ENCODE peak calls at places on chromosomes 7 and 10, in four cellular contexts. One of them, this sample, is unnamed.

GRCh38 chr10:21572578-21572977 is 38.5 kb downstream of the MLLT10 start:
- DNase-seq in GM12878: no peak
- DNase-seq in HepG2: no peak
- DNase-seq in K562: peak
- DNase-seq in this sample: no peak

GRCh38 chr10:24958701-24959392 is 6.4 kb upstream of the PRTFDC1 start:
- DNase-seq in GM12878: no peak
- DNase-seq in HepG2: no peak
- DNase-seq in K562: peak
- DNase-seq in this sample: no peak

GRCh38 chr7:6725003-6725402 is 18.3 kb upstream of the ZNF12 start:
- DNase-seq in GM12878: peak
- DNase-seq in HepG2: no peak
- DNase-seq in K562: no peak
- DNase-seq in this sample: no peak

GRCh38 chr7:148442933-148443332 is 147.6 kb upstream of the C7orf33 start:
- DNase-seq in GM12878: no peak
- DNase-seq in HepG2: no peak
- DNase-seq in K562: no peak
- DNase-seq in this sample: no peak

GRCh38 chr10:8179081-8179480 is 124.6 kb downstream of the GATA3 start:
- DNase-seq in GM12878: no peak
- DNase-seq in HepG2: no peak
- DNase-seq in K562: no peak
- DNase-seq in this sample: no peak

GRCh38 chr10:107971973-107972372 is 807.5 kb upstream of the SORCS1 start:
- DNase-seq in GM12878: no peak
- DNase-seq in HepG2: no peak
- DNase-seq in K562: no peak
- DNase-seq in this sample: no peak

GRCh38 chr7:17441557-17441956 is 143.1 kb downstream of the AHR start:
- DNase-seq in GM12878: no peak
- DNase-seq in HepG2: no peak
- DNase-seq in K562: no peak
- DNase-seq in this sample: no peak

GRCh38 chr7:50346548-50347497 is 42.3 kb downstream of the IKZF1 start:
- DNase-seq in GM12878: no peak
- DNase-seq in HepG2: no peak
- DNase-seq in K562: peak
- DNase-seq in this sample: no peak

GRCh38 chr10:71735709-71736569 is 16.4 kb upstream of the C10orf105 start:
- DNase-seq in GM12878: no peak
- DNase-seq in HepG2: no peak
- DNase-seq in K562: no peak
- DNase-seq in this sample: no peak

GRCh38 chr7:13603661-13604060 is 385.8 kb downstream of the ETV1 start:
- DNase-seq in GM12878: no peak
- DNase-seq in HepG2: no peak
- DNase-seq in K562: no peak
- DNase-seq in this sample: no peak

GRCh38 chr7:1807821-1808600 is 137.9 kb downstream of the ELFN1 start:
- DNase-seq in GM12878: no peak
- DNase-seq in HepG2: no peak
- DNase-seq in K562: no peak
- DNase-seq in this sample: no peak

GRCh38 chr10:60042959-60043358 is 136.6 kb upstream of the CCDC6 start:
- DNase-seq in GM12878: no peak
- DNase-seq in HepG2: no peak
- DNase-seq in K562: no peak
- DNase-seq in this sample: no peak

GRCh38 chr10:62632071-62632809 is 172.3 kb upstream of the ADO start:
- DNase-seq in GM12878: peak
- DNase-seq in HepG2: no peak
- DNase-seq in K562: no peak
- DNase-seq in this sample: no peak

GRCh38 chr7:15780271-15780670 is 93.8 kb upstream of the MEOX2 start:
- DNase-seq in GM12878: no peak
- DNase-seq in HepG2: no peak
- DNase-seq in K562: no peak
- DNase-seq in this sample: no peak

GRCh38 chr7:15495170-15495569 is 66.6 kb downstream of the AGMO start:
- DNase-seq in GM12878: no peak
- DNase-seq in HepG2: no peak
- DNase-seq in K562: no peak
- DNase-seq in this sample: no peak

GRCh38 chr10:120103957-120104560 is 211.5 kb downstream of the SEC23IP start:
- DNase-seq in GM12878: no peak
- DNase-seq in HepG2: no peak
- DNase-seq in K562: no peak
- DNase-seq in this sample: no peak

GRCh38 chr10:114374141-114374791 is 30.0 kb downstream of the AFAP1L2 start:
- DNase-seq in GM12878: no peak
- DNase-seq in HepG2: no peak
- DNase-seq in K562: no peak
- DNase-seq in this sample: no peak

GRCh38 chr10:126597206-126597605 is 73.3 kb downstream of the C10orf90 start:
- DNase-seq in GM12878: no peak
- DNase-seq in HepG2: no peak
- DNase-seq in K562: no peak
- DNase-seq in this sample: no peak

GRCh38 chr10:132606536-132607316 is 69.1 kb downstream of the INPP5A start:
- DNase-seq in GM12878: no peak
- DNase-seq in HepG2: peak
- DNase-seq in K562: peak
- DNase-seq in this sample: no peak

GRCh38 chr7:2529161-2530075 is 9.8 kb downstream of the LFNG start:
- DNase-seq in GM12878: no peak
- DNase-seq in HepG2: no peak
- DNase-seq in K562: no peak
- DNase-seq in this sample: no peak

GRCh38 chr10:521844-522243 is 167.6 kb downstream of the DIP2C start:
- DNase-seq in GM12878: no peak
- DNase-seq in HepG2: no peak
- DNase-seq in K562: no peak
- DNase-seq in this sample: no peak

GRCh38 chr10:110209926-110210662 is 2.7 kb downstream of the MXI1 start:
- DNase-seq in GM12878: no peak
- DNase-seq in HepG2: no peak
- DNase-seq in K562: peak
- DNase-seq in this sample: no peak

GRCh38 chr10:122649903-122650302 is 49.7 kb downstream of the C10orf120 start:
- DNase-seq in GM12878: no peak
- DNase-seq in HepG2: no peak
- DNase-seq in K562: no peak
- DNase-seq in this sample: no peak

GRCh38 chr10:111018021-111018420 is 58.8 kb upstream of the ADRA2A start:
- DNase-seq in GM12878: no peak
- DNase-seq in HepG2: no peak
- DNase-seq in K562: no peak
- DNase-seq in this sample: no peak

GRCh38 chr7:98229991-98230745 is 18.9 kb downstream of the BHLHA15 start:
- DNase-seq in GM12878: no peak
- DNase-seq in HepG2: peak
- DNase-seq in K562: no peak
- DNase-seq in this sample: peak

GRCh38 chr7:130096243-130096827 is 26.0 kb downstream of the KLHDC10 start:
- DNase-seq in GM12878: no peak
- DNase-seq in HepG2: no peak
- DNase-seq in K562: peak
- DNase-seq in this sample: no peak

DNA sequence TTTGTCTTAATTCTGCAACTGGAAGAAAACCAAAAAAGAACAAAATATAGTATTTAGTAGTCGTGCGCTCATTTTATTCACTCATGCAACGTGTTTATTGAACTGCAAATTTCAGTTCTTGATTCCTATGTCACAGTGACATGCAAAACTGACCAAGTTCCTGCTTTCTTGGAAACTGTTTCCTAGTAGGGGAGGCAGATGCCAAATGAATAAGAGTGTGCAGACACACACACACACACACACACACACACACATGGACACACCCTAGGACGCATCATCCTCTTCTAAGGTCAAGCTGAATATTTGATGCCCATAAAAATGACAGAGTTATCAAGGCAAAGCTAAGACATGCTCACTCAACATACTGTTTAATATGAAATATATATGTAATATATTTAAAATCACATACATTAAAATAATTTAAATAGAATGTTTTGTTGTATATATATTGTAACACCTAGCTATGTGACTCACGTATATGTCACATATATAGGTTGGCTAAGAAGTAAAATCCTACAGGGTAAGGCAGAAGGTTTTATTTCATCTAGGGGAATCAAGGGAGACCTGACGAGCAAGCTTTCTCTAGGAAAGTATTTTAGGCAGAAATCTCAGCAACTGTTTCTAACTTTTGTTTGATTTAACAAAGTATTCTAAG is 79.6 kb downstream of the SVIL start:
- DNase-seq in GM12878: no peak
- DNase-seq in HepG2: no peak
- DNase-seq in K562: no peak
- DNase-seq in this sample: no peak
- TF ChIP-seq ATF2 in GM12878: no peak
- TF ChIP-seq ATF2 in HepG2: no peak
- TF ChIP-seq ATF2 in K562: no peak
- TF ChIP-seq ATF2 in this sample: no peak

GRCh38 chr7:157826566-157826965 is 489.8 kb downstream of the DNAJB6 start:
- DNase-seq in GM12878: no peak
- DNase-seq in HepG2: no peak
- DNase-seq in K562: no peak
- DNase-seq in this sample: no peak

GRCh38 chr7:157828190-157828589 is 491.4 kb downstream of the DNAJB6 start:
- DNase-seq in GM12878: no peak
- DNase-seq in HepG2: no peak
- DNase-seq in K562: no peak
- DNase-seq in this sample: no peak

GRCh38 chr7:157828881-157829280 is 492.1 kb downstream of the DNAJB6 start:
- DNase-seq in GM12878: no peak
- DNase-seq in HepG2: no peak
- DNase-seq in K562: no peak
- DNase-seq in this sample: no peak

GRCh38 chr7:157827863-157828160 is 491.0 kb downstream of the DNAJB6 start:
- DNase-seq in GM12878: no peak
- DNase-seq in HepG2: no peak
- DNase-seq in K562: no peak
- DNase-seq in this sample: no peak

DNA sequence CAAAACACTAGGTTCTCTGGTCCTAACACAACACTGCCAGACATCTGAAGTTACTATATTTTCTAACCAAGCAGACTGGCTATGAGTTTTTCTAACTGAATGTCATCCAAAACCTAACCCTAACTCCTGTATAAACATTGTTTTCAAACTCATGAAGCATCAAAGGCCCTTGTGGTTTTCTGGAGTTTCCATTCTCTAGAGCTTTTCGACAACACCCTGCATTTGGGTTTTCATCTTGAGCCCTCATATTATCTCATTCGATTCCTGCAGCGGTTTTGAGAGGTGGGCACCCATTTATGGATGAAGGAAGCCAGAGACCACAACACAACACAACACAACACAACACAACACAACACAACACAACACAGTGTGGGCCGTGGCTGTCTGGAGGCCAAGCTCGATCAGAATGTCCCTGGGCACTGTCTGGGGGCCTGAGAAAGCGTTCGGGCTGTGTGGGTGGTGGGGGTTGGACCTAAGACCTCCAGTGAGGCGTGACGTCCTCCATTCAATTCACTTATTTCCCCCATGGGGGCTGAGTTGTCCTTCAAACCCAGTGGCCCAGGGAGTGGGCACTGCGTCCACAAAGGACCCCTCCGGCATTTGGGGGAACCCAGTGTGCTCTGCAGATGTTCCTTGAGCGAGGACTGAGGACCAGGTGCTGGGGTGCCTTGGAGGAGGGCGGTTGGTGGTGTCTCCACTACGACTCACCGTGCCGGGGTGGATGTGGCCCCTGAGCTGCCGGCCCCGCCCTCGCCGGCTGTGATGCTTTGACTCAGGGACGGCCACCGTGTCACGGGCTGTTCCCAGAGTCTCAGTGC is 490.4 kb downstream of the DNAJB6 start:
- DNase-seq in GM12878: no peak
- DNase-seq in HepG2: no peak
- DNase-seq in K562: no peak
- DNase-seq in this sample: no peak
- TF ChIP-seq HDAC6 in GM12878: no peak
- TF ChIP-seq HDAC6 in HepG2: no peak
- TF ChIP-seq HDAC6 in K562: no peak
- TF ChIP-seq HDAC6 in this sample: no peak

GRCh38 chr10:99621454-99622246 is 1.4 kb upstream of the SLC25A28 start:
- DNase-seq in GM12878: no peak
- DNase-seq in HepG2: no peak
- DNase-seq in K562: peak
- DNase-seq in this sample: no peak
- TF ChIP-seq ATF2 in GM12878: no peak
- TF ChIP-seq ATF2 in HepG2: no peak
- TF ChIP-seq ATF2 in K562: no peak
- TF ChIP-seq ATF2 in this sample: no peak

GRCh38 chr7:157335991-157336382 is 817 bp upstream of the DNAJB6 start:
- DNase-seq in GM12878: no peak
- DNase-seq in HepG2: no peak
- DNase-seq in K562: no peak
- DNase-seq in this sample: no peak

GRCh38 chr7:157335256-157335655 is 1.5 kb upstream of the DNAJB6 start:
- DNase-seq in GM12878: no peak
- DNase-seq in HepG2: no peak
- DNase-seq in K562: no peak
- DNase-seq in this sample: no peak

GRCh38 chr7:157336383-157337315 is at the start of gene DNAJB6:
- DNase-seq in GM12878: peak
- DNase-seq in HepG2: peak
- DNase-seq in K562: peak
- DNase-seq in this sample: peak

GRCh38 chr7:157339777-157340677 is 3.2 kb downstream of the DNAJB6 start:
- DNase-seq in GM12878: no peak
- DNase-seq in HepG2: peak
- DNase-seq in K562: peak
- DNase-seq in this sample: peak

DNA sequence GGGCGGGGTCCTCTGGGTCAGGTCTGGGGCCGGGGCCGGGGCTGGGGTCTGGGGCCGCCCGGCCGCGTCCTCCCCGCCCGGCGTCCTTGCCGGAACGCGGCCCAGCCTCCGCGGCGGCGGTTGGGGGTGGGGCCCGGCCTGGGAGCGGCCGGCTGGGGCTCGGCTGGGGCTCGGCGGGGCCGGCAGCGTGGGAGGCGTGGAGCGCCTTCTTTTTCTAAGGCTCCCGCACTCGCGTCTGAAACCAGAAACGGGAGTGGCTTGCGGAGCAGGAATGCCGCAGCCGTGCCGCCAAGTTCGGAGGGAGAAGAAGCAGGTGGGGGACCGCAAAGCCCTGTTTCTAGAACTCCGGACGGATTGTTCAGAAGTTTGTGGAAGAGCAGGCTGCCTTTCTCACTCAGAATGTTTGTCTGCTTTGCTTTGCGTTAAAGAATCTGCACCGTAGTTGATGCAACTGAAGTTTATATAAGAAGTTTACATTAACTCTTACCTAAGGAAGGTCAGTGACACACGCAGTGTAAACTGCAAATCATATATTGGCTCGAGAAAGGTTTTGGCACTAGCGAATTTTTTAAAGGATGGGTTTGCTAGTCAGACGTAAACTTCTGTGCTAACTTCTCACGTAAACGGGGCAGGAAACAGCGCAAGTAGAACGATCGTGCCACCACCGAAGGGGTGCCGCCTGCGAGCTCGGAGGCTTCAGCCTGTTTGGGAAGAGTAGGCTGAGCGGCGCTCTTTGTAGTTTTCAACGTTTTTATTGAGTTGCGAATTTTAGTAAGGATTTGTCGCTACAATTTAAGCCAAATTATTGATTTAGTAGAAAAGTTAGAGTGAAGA is 729 bp downstream of the DNAJB6 start:
- DNase-seq in GM12878: no peak
- DNase-seq in HepG2: peak
- DNase-seq in K562: peak
- DNase-seq in this sample: no peak
- TF ChIP-seq HDAC6 in GM12878: no peak
- TF ChIP-seq HDAC6 in HepG2: no peak
- TF ChIP-seq HDAC6 in K562: no peak
- TF ChIP-seq HDAC6 in this sample: no peak

This sample was measured in H1.